ENCODE peak calls at places on chromosomes 2 and 18, in ten cellular contexts. J is retinal pigment epithelial cell; N is CD8-positive, alpha-beta memory T cell; D is naive thymus-derived CD4-positive, alpha-beta T cell; E is cardiac fibroblast; G is left lung; M is astrocyte of the spinal cord; H is GM12865; W is upper lobe of right lung; K is SJSA1. O is an unnamed sample.

GRCh38 chr2:17918789-17919188 is 40.3 kb downstream of the KCNS3 start:
- DNase-seq in G (no peak), J (no peak), H (no peak), W (no peak), M (peak; percentile 24), E (no peak), N (no peak), K (no peak), D (no peak), O (peak; percentile 9)

GRCh38 chr2:151999058-151999457 is 99.8 kb downstream of the CACNB4 start:
- DNase-seq in H (peak; percentile 66), D (peak; percentile 35), W (peak; percentile 65), G (no peak), N (peak; percentile 3), J (no peak), K (peak; percentile 50), E (peak; percentile 46), M (peak; percentile 14), O (peak; percentile 20)

GRCh38 chr2:50402654-50402960 is 629.3 kb downstream of the NRXN1 start:
- DNase-seq in W (no peak), G (no peak), K (no peak), M (no peak), E (no peak), J (no peak), D (no peak), N (no peak), H (no peak), O (no peak)

GRCh38 chr18:74283255-74283554 is 8.6 kb downstream of the CYB5A start:
- DNase-seq in H (no peak), D (no peak), M (no peak), N (no peak), K (no peak), J (no peak), G (no peak), W (no peak), E (no peak), O (no peak)

GRCh38 chr2:240506406-240507059 is 51.3 kb downstream of the ANKMY1 start:
- DNase-seq in J (no peak), D (no peak), H (no peak), M (no peak), N (no peak), W (no peak), E (no peak), G (no peak), K (peak; percentile 22), O (no peak)

GRCh38 chr2:160371251-160372009 is 122.2 kb downstream of the RBMS1 start:
- DNase-seq in J (no peak), M (no peak), D (no peak), K (peak; percentile 50), H (no peak), E (peak; percentile 67), W (no peak), N (no peak), G (no peak), O (no peak)

GRCh38 chr18:78564030-78564429 is 415.6 kb upstream of the SALL3 start:
- DNase-seq in N (no peak), G (no peak), J (no peak), M (no peak), W (no peak), E (no peak), H (no peak), D (no peak), K (no peak), O (no peak)

GRCh38 chr2:235940330-235940729 is 227.9 kb downstream of the GBX2 start:
- DNase-seq in E (peak; percentile 96), D (no peak), G (peak; percentile 51), H (no peak), W (no peak), N (no peak), M (peak; percentile 97), K (peak; percentile 96), J (peak; percentile 9), O (no peak)

GRCh38 chr2:188013767-188014166 is 277.9 kb upstream of the GULP1 start:
- DNase-seq in W (no peak), E (no peak), N (no peak), M (no peak), H (no peak), G (no peak), J (no peak), D (no peak), K (no peak), O (no peak)

GRCh38 chr2:208040199-208041171 is 15.2 kb upstream of the PLEKHM3 start:
- DNase-seq in M (peak; percentile 75), D (peak; percentile 57), N (peak; percentile 40), E (peak; percentile 83), K (peak; percentile 74), H (peak; percentile 85), J (no peak), W (peak; percentile 79), G (peak; percentile 61), O (peak; percentile 63)

GRCh38 chr18:13374468-13375301 is 156.1 kb downstream of the LDLRAD4 start:
- DNase-seq in W (no peak), N (no peak), E (peak; percentile 67), M (no peak), K (no peak), H (no peak), G (no peak), D (no peak), J (no peak), O (no peak)

GRCh38 chr2:33032245-33032644 is 85.5 kb downstream of the LTBP1 start:
- DNase-seq in J (no peak), G (no peak), N (no peak), H (no peak), W (no peak), E (no peak), D (no peak), M (no peak), K (no peak), O (no peak)

GRCh38 chr2:156445311-156446218 is 9.4 kb downstream of the GPD2 start:
- DNase-seq in N (no peak), M (peak; percentile 82), E (peak; percentile 86), K (no peak), H (no peak), W (no peak), J (no peak), D (no peak), G (no peak), O (no peak)

DNA sequence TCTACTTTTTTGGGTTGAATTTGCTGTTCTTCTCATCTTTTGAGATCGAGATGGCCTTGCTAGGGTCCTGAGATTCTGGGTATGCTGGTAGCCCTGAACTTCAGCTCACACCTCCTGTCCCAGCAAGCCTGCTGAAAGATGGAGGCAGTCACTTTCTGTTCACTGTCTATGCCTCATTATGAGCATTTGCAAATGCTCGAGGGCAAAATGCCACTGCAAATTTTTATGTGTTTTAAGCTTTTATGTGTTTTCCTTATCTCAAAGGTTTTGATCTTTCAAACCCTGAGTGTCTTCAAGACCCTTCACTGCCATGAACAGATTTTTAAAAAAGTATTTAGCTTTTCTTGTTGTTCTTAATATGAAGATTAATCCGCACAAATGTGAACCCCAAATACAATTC is 766.7 kb upstream of the HS6ST1 start:
- DNase-seq in M (no peak), J (no peak), N (no peak), W (no peak), D (no peak), G (no peak), H (no peak), E (no peak), K (no peak), O (no peak)
- H3K4me3 ChIP-seq in M (no peak overlapping the region), J (no peak overlapping the region), N (no peak overlapping the region), W (no peak overlapping the region), D (no peak overlapping the region), G (no peak overlapping the region), H (no peak overlapping the region), E (no peak overlapping the region), K (no peak overlapping the region), O (no peak overlapping the region)

GRCh38 chr2:170819941-170820646 is 3.4 kb downstream of the GAD1 start:
- DNase-seq in N (no peak), J (no peak), G (no peak), W (no peak), E (no peak), D (peak; percentile 11), K (no peak), H (no peak), M (no peak), O (no peak)

GRCh38 chr2:170822292-170822884 is 5.7 kb downstream of the GAD1 start:
- DNase-seq in H (no peak), N (no peak), G (no peak), M (no peak), W (no peak), K (no peak), E (no peak), J (no peak), D (peak; percentile 33), O (no peak)

GRCh38 chr2:170822885-170823799 is 6.5 kb downstream of the GAD1 start:
- DNase-seq in D (peak; percentile 8), M (no peak), N (no peak), G (no peak), K (no peak), E (no peak), W (no peak), J (no peak), H (no peak), O (no peak)

GRCh38 chr2:170820647-170821630 is 4.3 kb downstream of the GAD1 start:
- DNase-seq in E (no peak), N (peak; percentile 50), H (peak; percentile 73), D (peak; percentile 45), J (no peak), G (no peak), K (no peak), W (no peak), M (no peak), O (peak; percentile 30)

GRCh38 chr2:170821631-170822291 is 5.1 kb downstream of the GAD1 start:
- DNase-seq in E (no peak), H (no peak), M (no peak), J (no peak), G (no peak), D (no peak), W (no peak), N (no peak), K (no peak), O (no peak)
- H3K4me3 ChIP-seq in E (no peak overlapping the region), H (no peak overlapping the region), M (no peak overlapping the region), J (no peak overlapping the region), G (no peak overlapping the region), D (peak overlapping the region; percentile 57), W (no peak overlapping the region), N (peak overlapping the region; percentile 53), K (no peak overlapping the region), O (no peak overlapping the region)

GRCh38 chr2:199186226-199186864 is 271.4 kb downstream of the SATB2 start:
- DNase-seq in G (no peak), W (no peak), J (no peak), M (no peak), D (no peak), N (no peak), K (no peak), H (peak; percentile 7), E (no peak), O (no peak)
- H3K4me3 ChIP-seq in G (no peak overlapping the region), W (no peak overlapping the region), J (no peak overlapping the region), M (no peak overlapping the region), D (no peak overlapping the region), N (no peak overlapping the region), K (no peak overlapping the region), H (no peak overlapping the region), E (no peak overlapping the region), O (no peak overlapping the region)

DNA sequence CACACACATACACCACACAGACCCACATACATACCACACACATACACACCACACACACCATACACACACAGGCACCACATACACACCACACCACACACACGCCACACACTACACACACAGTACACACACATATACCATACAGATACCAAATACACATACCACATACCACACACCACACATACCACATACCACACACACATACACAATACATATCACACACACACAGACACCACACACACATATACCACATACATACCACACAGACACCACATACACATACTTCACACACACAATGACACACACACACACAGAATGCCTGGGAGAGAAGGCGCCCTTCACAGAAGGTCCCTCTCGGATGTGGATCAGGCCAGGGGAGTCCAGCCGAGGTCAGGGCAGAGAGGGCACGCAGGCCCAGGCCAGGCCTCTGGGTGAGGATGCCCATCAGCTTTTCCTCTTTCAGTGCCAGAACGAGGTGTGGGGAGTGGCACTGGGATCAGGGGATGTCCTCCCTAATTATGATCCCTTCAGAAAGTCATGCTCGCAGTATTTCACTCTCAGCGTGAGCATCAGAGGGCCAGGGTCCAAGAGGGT is 70.4 kb upstream of the ODC1 start:
- DNase-seq in N (no peak), K (peak; percentile 14), H (no peak), G (no peak), M (no peak), D (no peak), E (no peak), J (no peak), W (no peak), O (no peak)
- H3K4me3 ChIP-seq in N (no peak overlapping the region), K (no peak overlapping the region), H (no peak overlapping the region), G (no peak overlapping the region), M (no peak overlapping the region), D (no peak overlapping the region), E (no peak overlapping the region), J (no peak overlapping the region), W (no peak overlapping the region), O (no peak overlapping the region)

O was measured in Jurkat, Clone E6-1.